ENCODE peak calls at places on chromosomes 16 and 17, in four cellular contexts. K, U, E and G are unnamed samples.

GRCh38 chr17:48554412-48555090 is 9.6 kb upstream of the HOXB2 start:
- DNase-seq in E (peak; percentile 51), U (no peak), K (no peak), G (peak; percentile 26)

GRCh38 chr17:48244814-48245213 is 137.2 kb downstream of the SNX11 start:
- DNase-seq in K (no peak), E (no peak), U (no peak), G (no peak)

GRCh38 chr16:913817-914440 is 56.9 kb downstream of the LMF1 start:
- DNase-seq in U (no peak), E (no peak), K (no peak), G (no peak)

GRCh38 chr17:44360826-44361225 is 2.8 kb downstream of the FAM171A2 start:
- DNase-seq in U (no peak), E (peak; percentile 56), K (no peak), G (no peak)

GRCh38 chr16:51549836-51550235 is 398.8 kb upstream of the SALL1 start:
- DNase-seq in E (no peak), K (no peak), U (no peak), G (no peak)

GRCh38 chr16:70429888-70430666 is 8.8 kb downstream of the ST3GAL2 start:
- DNase-seq in U (no peak), E (peak; percentile 81), K (no peak), G (no peak)

GRCh38 chr16:21646091-21646490 is 6.3 kb downstream of the IGSF6 start:
- DNase-seq in E (no peak), K (no peak), U (no peak), G (no peak)

GRCh38 chr16:17571499-17572093 is 100.8 kb upstream of the XYLT1 start:
- DNase-seq in E (no peak), U (peak; percentile 80), K (no peak), G (no peak)

GRCh38 chr16:8703693-8704092 is 29.3 kb downstream of the ABAT start:
- DNase-seq in U (no peak), E (no peak), K (no peak), G (no peak)

GRCh38 chr17:62179525-62180161 is 114.6 kb upstream of the MED13 start:
- DNase-seq in E (peak; percentile 32), U (peak; percentile 87), K (no peak), G (no peak)

GRCh38 chr17:75059369-75060345 is 12.6 kb downstream of the KCTD2 start:
- DNase-seq in E (peak; percentile 99), U (no peak), K (no peak), G (peak; percentile 71)